ENCODE peak calls at places on chromosomes 3 and 15, in five cellular contexts. R is left lobe of liver; U is EL; W is activated naive CD8-positive, alpha-beta T cell treated with anti-CD3 and anti-CD28 coated beads, Interleukin-2, amount 50 U/mL, for 16 hours; C is right cardiac atrium. B is an unnamed sample.

GRCh38 chr3:115190747-115191146 is 43.7 kb upstream of the ZBTB20 start:
- DNase-seq in U (no peak), R (no peak), W (no peak), C (no peak), B (no peak)

GRCh38 chr15:40787344-40787841 is 17.6 kb downstream of the C15orf62 start:
- DNase-seq in C (no peak), W (peak), R (no peak), U (peak), B (peak)

GRCh38 chr3:16550676-16551341 is 37.3 kb upstream of the RFTN1 start:
- DNase-seq in W (peak), U (peak), C (peak), R (peak), B (peak)

GRCh38 chr3:30439451-30440053 is 166.8 kb upstream of the TGFBR2 start:
- DNase-seq in W (no peak), R (no peak), U (no peak), C (no peak), B (no peak)

GRCh38 chr15:51736646-51737537 is 563 bp downstream of the LYSMD2 start:
- DNase-seq in R (peak), C (peak), U (peak), W (peak), B (peak)

GRCh38 chr3:107803170-107803569 is 280.4 kb downstream of the BBX start:
- DNase-seq in C (no peak), U (no peak), W (no peak), R (no peak), B (no peak)

GRCh38 chr3:184379375-184380209 is at the start of gene CHRD:
- DNase-seq in C (peak), R (peak), U (no peak), W (no peak), B (no peak)

GRCh38 chr3:157581331-157581730 is 78.1 kb upstream of the VEPH1 start:
- DNase-seq in U (peak), R (no peak), C (no peak), W (no peak), B (no peak)

GRCh38 chr15:75230524-75231371 is 27.4 kb upstream of the GOLGA6C start:
- DNase-seq in C (no peak), R (no peak), U (no peak), W (no peak), B (no peak)

GRCh38 chr15:39896101-39896500 is 24.0 kb downstream of the GPR176 start:
- DNase-seq in R (no peak), U (no peak), C (no peak), W (no peak), B (no peak)

GRCh38 chr3:31432897-31433678 is 99.6 kb upstream of the STT3B start:
- DNase-seq in W (no peak), U (peak), C (no peak), R (no peak), B (no peak)

GRCh38 chr15:72231847-72232461 is 964 bp upstream of the PKM start:
- DNase-seq in U (peak), C (peak), R (no peak), W (no peak), B (no peak)

GRCh38 chr3:141915016-141915415 is 38.6 kb downstream of the ATP1B3 start:
- DNase-seq in W (no peak), R (no peak), U (no peak), C (no peak), B (no peak)

GRCh38 chr3:17678116-17678741 is 64.2 kb downstream of the TBC1D5 start:
- DNase-seq in U (peak), R (no peak), C (no peak), W (no peak), B (no peak)

GRCh38 chr3:124774305-124774673 is 44.0 kb downstream of the UMPS start:
- DNase-seq in W (no peak), C (peak), R (no peak), U (peak), B (peak)

GRCh38 chr3:32100465-32100864 is 6.0 kb upstream of the GPD1L start:
- DNase-seq in C (peak), U (no peak), R (no peak), W (no peak), B (no peak)

GRCh38 chr15:25067725-25068309 is 113.0 kb downstream of the SNRPN start:
- DNase-seq in W (no peak), R (no peak), U (no peak), C (no peak), B (no peak)

GRCh38 chr3:160170409-160171370 is 54.5 kb upstream of the C3orf80 start:
- DNase-seq in R (no peak), W (no peak), C (no peak), U (no peak), B (no peak)

GRCh38 chr3:43512749-43513404 is 108.9 kb downstream of the ANO10 start:
- DNase-seq in U (peak), R (no peak), C (no peak), W (no peak), B (no peak)

GRCh38 chr3:133927543-133928066 is 31.9 kb upstream of the RAB6B start:
- DNase-seq in W (peak), R (peak), C (peak), U (peak), B (peak)

B was measured in H9.